ENCODE peak calls at places on chromosomes 13 and 19, in seven cellular contexts. V, S, A, U, B, P and Y are unnamed samples.
A peak's percentile ranks its signal among the peaks of the same experiment; 100 is the strongest.

GRCh38 chr19:28377077-28377476 is 835.9 kb downstream of the UQCRFS1 start:
- DNase-seq in V (no peak), S (no peak), B (no peak), P (no peak), A (no peak), U (no peak), Y (no peak)

GRCh38 chr19:11752244-11752736 is 13.5 kb upstream of the ZNF823 start:
- DNase-seq in P (no peak), U (no peak), S (no peak), B (no peak), V (no peak), A (no peak), Y (no peak)

GRCh38 chr19:17949956-17950309 is 17.0 kb upstream of the KCNN1 start:
- DNase-seq in A (no peak), S (no peak), V (no peak), U (no peak), P (peak; percentile 62), B (no peak), Y (no peak)

GRCh38 chr19:3668331-3669133 is 31.7 kb downstream of the PIP5K1C start:
- DNase-seq in V (no peak), A (no peak), U (peak; percentile 39), P (no peak), S (no peak), B (no peak), Y (no peak)

GRCh38 chr19:52542984-52543664 is 15.7 kb downstream of the ZNF808 start:
- DNase-seq in S (no peak), V (no peak), A (no peak), B (no peak), U (peak; percentile 19), P (no peak), Y (no peak)

GRCh38 chr19:23403581-23404324 is 8.5 kb upstream of the ZNF91 start:
- DNase-seq in U (no peak), P (no peak), S (no peak), A (no peak), B (no peak), V (no peak), Y (no peak)

GRCh38 chr19:35379992-35380391 is 9.1 kb downstream of the GPR42 start:
- DNase-seq in U (no peak), V (no peak), A (no peak), B (no peak), P (no peak), S (no peak), Y (no peak)

GRCh38 chr19:30877591-30878230 is 471.5 kb downstream of the TSHZ3 start:
- DNase-seq in B (no peak), S (no peak), U (no peak), V (no peak), P (no peak), A (peak; percentile 59), Y (no peak)

GRCh38 chr19:3968556-3969434 is 2.1 kb downstream of the DAPK3 start:
- DNase-seq in U (peak; percentile 100), V (no peak), S (peak; percentile 79), A (peak; percentile 59), B (no peak), P (no peak), Y (peak; percentile 93)

GRCh38 chr19:7619671-7620441 is 9.5 kb downstream of the XAB2 start:
- DNase-seq in U (no peak), V (no peak), A (no peak), B (no peak), P (no peak), S (no peak), Y (no peak)

GRCh38 chr13:26179344-26179743 is 42.8 kb downstream of the RNF6 start:
- DNase-seq in A (no peak), B (no peak), U (no peak), S (no peak), P (no peak), V (no peak), Y (no peak)

GRCh38 chr19:17778621-17779280 is 16.2 kb upstream of the B3GNT3 start:
- DNase-seq in V (no peak), U (no peak), P (peak; percentile 86), A (no peak), S (no peak), B (no peak), Y (no peak)

GRCh38 chr13:48749144-48749543 is 95.4 kb downstream of the CYSLTR2 start:
- DNase-seq in V (no peak), B (no peak), P (no peak), A (peak; percentile 47), S (no peak), U (peak; percentile 70), Y (no peak)

GRCh38 chr13:113110048-113110851 is 4.7 kb downstream of the F7 start:
- DNase-seq in U (no peak), B (no peak), P (peak; percentile 59), S (no peak), V (no peak), A (no peak), Y (no peak)

GRCh38 chr13:25905411-25906010 is 146.3 kb downstream of the SHISA2 start:
- DNase-seq in S (no peak), B (no peak), V (no peak), P (no peak), A (no peak), U (no peak), Y (no peak)

GRCh38 chr13:48749699-48750473 is 96.2 kb downstream of the CYSLTR2 start:
- DNase-seq in S (peak; percentile 75), A (peak; percentile 95), V (peak; percentile 21), U (peak; percentile 99), B (peak; percentile 32), P (no peak), Y (peak; percentile 91)

GRCh38 chr13:69108486-69108885 is 999.1 kb upstream of the ATXN8OS start:
- DNase-seq in A (no peak), S (no peak), B (no peak), U (no peak), V (no peak), P (no peak), Y (no peak)

GRCh38 chr19:30074741-30075460 is 132.9 kb downstream of the URI1 start:
- DNase-seq in V (no peak), U (no peak), S (no peak), P (peak; percentile 64), B (no peak), A (no peak), Y (no peak)

GRCh38 chr19:42480335-42481095 is 37.8 kb upstream of the CXCL17 start:
- DNase-seq in S (no peak), A (peak; percentile 77), B (no peak), P (no peak), U (peak; percentile 47), V (no peak), Y (no peak)

DNA sequence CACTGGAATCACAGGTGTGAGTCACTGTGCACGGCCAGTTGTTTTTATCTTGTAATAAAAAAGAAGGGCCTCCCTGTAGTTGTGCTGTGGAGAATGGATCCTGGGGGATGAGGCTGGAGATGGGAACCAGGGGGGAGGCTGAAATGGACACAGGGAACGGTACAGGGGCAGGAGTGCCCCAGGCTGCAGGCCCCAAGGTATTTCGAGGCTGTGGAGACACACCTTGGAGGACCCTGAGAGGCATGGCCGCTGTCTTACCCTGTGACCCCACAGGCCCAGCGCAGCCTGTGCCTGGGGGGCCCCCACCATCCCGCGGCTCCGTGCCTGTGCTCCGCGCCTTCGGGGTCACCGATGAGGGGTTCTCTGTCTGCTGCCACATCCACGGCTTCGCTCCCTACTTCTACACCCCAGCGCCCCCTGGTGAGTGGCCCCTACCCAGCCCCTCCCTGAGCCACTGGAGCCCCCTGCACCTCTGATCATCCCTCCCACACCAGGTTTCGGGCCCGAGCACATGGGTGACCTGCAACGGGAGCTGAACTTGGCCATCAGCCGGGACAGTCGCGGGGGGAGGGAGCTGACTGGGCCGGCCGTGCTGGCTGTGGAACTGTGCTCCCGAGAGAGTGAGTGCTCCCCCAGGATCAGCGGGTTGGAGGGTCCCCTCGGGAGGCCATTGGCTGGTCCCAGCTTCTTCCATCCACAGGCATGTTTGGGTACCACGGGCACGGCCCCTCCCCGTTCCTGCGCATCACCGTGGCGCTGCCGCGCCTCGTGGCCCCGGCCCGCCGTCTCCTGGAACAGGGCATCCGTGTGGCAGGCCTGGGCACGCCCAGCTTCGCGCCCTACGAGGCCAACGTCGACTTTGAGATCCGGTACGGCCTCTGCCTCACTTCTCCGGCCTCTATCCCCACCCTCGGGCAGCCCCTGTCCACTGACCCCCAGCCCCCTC is 17.0 kb upstream of the SPIB start:
- DNase-seq in B (no peak), A (no peak), V (no peak), S (no peak), P (no peak), U (no peak), Y (no peak)
- H3K36me3 ChIP-seq in B (peaks cover 9% of the 10 kb centered on the region), A (no peaks in the 10 kb centered on the region), V (peaks cover 76% of the 10 kb centered on the region), S (peaks cover 6% of the 10 kb centered on the region), P (peaks cover 60% of the 10 kb centered on the region), U (peaks cover 9% of the 10 kb centered on the region), Y (no peaks in the 10 kb centered on the region)

DNA sequence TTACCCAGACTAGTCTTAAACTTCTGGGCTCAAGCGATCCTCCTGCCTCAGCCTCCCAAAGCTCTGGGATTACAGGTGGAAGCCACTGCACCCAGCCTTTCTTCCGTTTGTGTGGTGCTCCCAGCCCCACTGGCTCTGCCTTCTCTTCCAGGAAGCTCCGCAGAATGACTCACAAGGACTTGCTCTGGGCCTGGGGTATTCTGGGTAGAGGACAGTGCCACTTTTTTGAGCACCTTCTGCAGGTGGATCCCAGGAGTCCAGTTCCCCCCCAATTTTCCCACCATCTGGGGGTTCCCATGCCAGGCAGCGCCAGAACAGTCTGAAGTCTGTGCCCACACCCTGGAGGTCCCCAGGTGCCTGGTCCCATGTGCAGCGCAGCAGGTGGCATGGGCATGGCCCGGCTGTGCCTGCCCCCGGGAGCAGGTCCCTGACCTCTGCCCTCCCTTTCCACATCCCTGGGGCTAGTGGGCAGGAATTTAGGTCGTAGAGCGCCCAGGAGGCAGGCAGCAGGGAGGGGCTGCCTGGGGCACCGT is 1.6 kb downstream of the REEP6 start:
- DNase-seq in P (no peak), V (no peak), S (no peak), B (no peak), A (peak; percentile 71), U (no peak), Y (no peak)
- H3K4me3 ChIP-seq in P (no peak overlapping the region), V (no peak overlapping the region), S (no peak overlapping the region), B (no peak overlapping the region), A (no peak overlapping the region), U (no peak overlapping the region), Y (no peak overlapping the region)

DNA sequence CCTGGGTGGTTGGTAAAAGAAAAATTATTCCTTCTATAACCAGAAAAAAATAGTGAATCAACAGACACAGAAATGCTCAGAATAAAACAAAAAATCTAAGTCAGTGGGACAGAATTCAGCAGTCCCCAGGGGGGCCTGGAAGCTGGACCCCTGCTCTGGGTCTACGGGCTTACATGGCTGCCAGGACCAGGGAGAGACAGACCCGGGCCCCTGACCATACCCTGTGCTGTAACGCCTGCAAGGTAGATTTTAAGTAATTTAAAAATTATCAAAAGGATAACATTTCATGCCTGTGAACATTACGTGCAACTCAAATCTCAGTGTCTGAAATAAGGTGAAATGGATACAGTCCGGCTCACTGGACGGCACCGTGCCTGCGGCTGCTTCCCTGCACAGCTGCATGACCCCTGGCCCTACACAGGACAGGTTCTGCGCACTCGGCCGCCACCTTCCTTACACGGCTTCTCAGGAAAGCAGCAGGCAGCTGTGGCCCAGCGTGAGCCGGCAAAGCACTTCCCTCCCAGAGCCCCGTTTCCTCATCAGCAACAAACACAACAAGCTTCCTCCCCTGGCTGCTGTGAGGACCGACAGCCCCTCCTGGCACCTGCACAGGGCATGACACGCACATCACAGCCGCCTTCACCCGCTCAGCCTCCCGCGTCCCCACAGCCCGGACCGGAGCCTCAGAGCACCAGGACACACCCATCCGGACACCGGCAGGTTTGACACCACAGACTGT is 22.2 kb downstream of the RASA3 start:
- DNase-seq in S (no peak), A (peak; percentile 31), B (no peak), U (no peak), P (peak; percentile 93), V (peak; percentile 84), Y (no peak)
- TF ChIP-seq CTCF in S (no peak), A (no peak), B (no peak), U (peak; percentile 2), P (peak; percentile 38), V (peak; percentile 54), Y (no peak)

GRCh38 chr19:47497821-47498520 is 14.0 kb upstream of the KPTN start:
- DNase-seq in S (no peak), B (no peak), P (no peak), A (peak; percentile 56), V (no peak), U (no peak), Y (no peak)
- H3K36me3 ChIP-seq in S (peaks cover 67% of the 10 kb centered on the region), B (peaks cover 39% of the 10 kb centered on the region), P (peaks cover 97% of the 10 kb centered on the region), A (peaks cover 72% of the 10 kb centered on the region), V (peaks cover 43% of the 10 kb centered on the region), U (peaks cover 51% of the 10 kb centered on the region), Y (no peaks in the 10 kb centered on the region)